ENCODE peak calls at places on chromosomes 13 and 19, in six cellular contexts. One of them, this sample, is unnamed.

GRCh38 chr19:48103922-48104321 is 6.7 kb downstream of the PLA2G4C start:
- DNase-seq in neuronal stem cell: no peak
- DNase-seq in cardiac muscle cell: no peak
- DNase-seq in psoas muscle: no peak
- DNase-seq in upper lobe of right lung: no peak
- DNase-seq in CD8-positive, alpha-beta T cell: no peak
- DNase-seq in this sample: no peak

GRCh38 chr19:10112037-10112751 is 701 bp downstream of the P2RY11 start:
- DNase-seq in psoas muscle: peak; percentile 55
- DNase-seq in neuronal stem cell: no peak
- DNase-seq in CD8-positive, alpha-beta T cell: no peak
- DNase-seq in upper lobe of right lung: peak; percentile 79
- DNase-seq in cardiac muscle cell: peak; percentile 24
- DNase-seq in this sample: peak; percentile 51

GRCh38 chr13:104571161-104571889 is 1505.1 kb upstream of the SLC10A2 start:
- DNase-seq in neuronal stem cell: peak; percentile 51
- DNase-seq in upper lobe of right lung: no peak
- DNase-seq in psoas muscle: peak; percentile 56
- DNase-seq in cardiac muscle cell: peak; percentile 90
- DNase-seq in CD8-positive, alpha-beta T cell: no peak
- DNase-seq in this sample: no peak

GRCh38 chr13:38641164-38641948 is 45.5 kb upstream of the FREM2 start:
- DNase-seq in neuronal stem cell: no peak
- DNase-seq in cardiac muscle cell: peak; percentile 6
- DNase-seq in psoas muscle: no peak
- DNase-seq in upper lobe of right lung: no peak
- DNase-seq in CD8-positive, alpha-beta T cell: no peak
- DNase-seq in this sample: no peak

GRCh38 chr19:48540110-48540509 is 11.9 kb upstream of the SULT2B1 start:
- DNase-seq in psoas muscle: no peak
- DNase-seq in neuronal stem cell: no peak
- DNase-seq in upper lobe of right lung: no peak
- DNase-seq in CD8-positive, alpha-beta T cell: no peak
- DNase-seq in cardiac muscle cell: no peak
- DNase-seq in this sample: no peak

GRCh38 chr19:29708553-29709439 is 6.3 kb downstream of the C19orf12 start:
- DNase-seq in cardiac muscle cell: peak; percentile 50
- DNase-seq in neuronal stem cell: no peak
- DNase-seq in CD8-positive, alpha-beta T cell: no peak
- DNase-seq in psoas muscle: peak; percentile 80
- DNase-seq in upper lobe of right lung: peak; percentile 26
- DNase-seq in this sample: no peak

GRCh38 chr13:50370303-50370950 is 355.2 kb downstream of the KCNRG start:
- DNase-seq in upper lobe of right lung: no peak
- DNase-seq in CD8-positive, alpha-beta T cell: no peak
- DNase-seq in neuronal stem cell: no peak
- DNase-seq in cardiac muscle cell: no peak
- DNase-seq in psoas muscle: no peak
- DNase-seq in this sample: no peak

GRCh38 chr19:15524781-15525180 is 16.5 kb downstream of the CYP4F22 start:
- DNase-seq in upper lobe of right lung: no peak
- DNase-seq in neuronal stem cell: no peak
- DNase-seq in CD8-positive, alpha-beta T cell: no peak
- DNase-seq in psoas muscle: no peak
- DNase-seq in cardiac muscle cell: no peak
- DNase-seq in this sample: no peak

GRCh38 chr19:45187421-45188100 is 9.0 kb downstream of the BLOC1S3 start:
- DNase-seq in psoas muscle: no peak
- DNase-seq in neuronal stem cell: no peak
- DNase-seq in cardiac muscle cell: no peak
- DNase-seq in CD8-positive, alpha-beta T cell: no peak
- DNase-seq in upper lobe of right lung: no peak
- DNase-seq in this sample: no peak

GRCh38 chr13:44373601-44374347 is at the start of gene SERP2:
- DNase-seq in cardiac muscle cell: peak; percentile 50
- DNase-seq in psoas muscle: peak; percentile 62
- DNase-seq in neuronal stem cell: peak; percentile 41
- DNase-seq in CD8-positive, alpha-beta T cell: no peak
- DNase-seq in upper lobe of right lung: peak; percentile 70
- DNase-seq in this sample: no peak

GRCh38 chr19:44050740-44051653 is 839 bp upstream of the ZNF223 start:
- DNase-seq in upper lobe of right lung: no peak
- DNase-seq in psoas muscle: no peak
- DNase-seq in cardiac muscle cell: peak; percentile 6
- DNase-seq in CD8-positive, alpha-beta T cell: no peak
- DNase-seq in neuronal stem cell: no peak
- DNase-seq in this sample: no peak

GRCh38 chr13:40377783-40378182 is 288.7 kb downstream of the FOXO1 start:
- DNase-seq in CD8-positive, alpha-beta T cell: no peak
- DNase-seq in neuronal stem cell: no peak
- DNase-seq in psoas muscle: no peak
- DNase-seq in cardiac muscle cell: peak; percentile 80
- DNase-seq in upper lobe of right lung: no peak
- DNase-seq in this sample: no peak

GRCh38 chr19:49786432-49786831 is 19.6 kb downstream of the AP2A1 start:
- DNase-seq in psoas muscle: no peak
- DNase-seq in neuronal stem cell: no peak
- DNase-seq in cardiac muscle cell: peak; percentile 20
- DNase-seq in upper lobe of right lung: no peak
- DNase-seq in CD8-positive, alpha-beta T cell: no peak
- DNase-seq in this sample: no peak

GRCh38 chr13:113951246-113951999 is 22.5 kb downstream of the C13orf46 start:
- DNase-seq in neuronal stem cell: peak; percentile 43
- DNase-seq in psoas muscle: peak; percentile 95
- DNase-seq in CD8-positive, alpha-beta T cell: peak; percentile 14
- DNase-seq in cardiac muscle cell: peak; percentile 89
- DNase-seq in upper lobe of right lung: peak; percentile 93
- DNase-seq in this sample: peak; percentile 29

GRCh38 chr13:20461860-20462532 is 63.7 kb downstream of the CRYL1 start:
- DNase-seq in psoas muscle: no peak
- DNase-seq in CD8-positive, alpha-beta T cell: no peak
- DNase-seq in upper lobe of right lung: no peak
- DNase-seq in neuronal stem cell: no peak
- DNase-seq in cardiac muscle cell: peak; percentile 48
- DNase-seq in this sample: no peak

GRCh38 chr13:102440259-102440936 is 38.5 kb upstream of the FGF14 start:
- DNase-seq in neuronal stem cell: no peak
- DNase-seq in psoas muscle: no peak
- DNase-seq in cardiac muscle cell: no peak
- DNase-seq in CD8-positive, alpha-beta T cell: no peak
- DNase-seq in upper lobe of right lung: peak; percentile 69
- DNase-seq in this sample: no peak

GRCh38 chr19:18856385-18857126 is 24.8 kb downstream of the UPF1 start:
- DNase-seq in CD8-positive, alpha-beta T cell: no peak
- DNase-seq in neuronal stem cell: no peak
- DNase-seq in upper lobe of right lung: no peak
- DNase-seq in cardiac muscle cell: peak; percentile 58
- DNase-seq in psoas muscle: no peak
- DNase-seq in this sample: no peak

GRCh38 chr19:1513492-1514294 is 874 bp upstream of the ADAMTSL5 start:
- DNase-seq in neuronal stem cell: no peak
- DNase-seq in CD8-positive, alpha-beta T cell: no peak
- DNase-seq in cardiac muscle cell: peak; percentile 59
- DNase-seq in psoas muscle: peak; percentile 84
- DNase-seq in upper lobe of right lung: peak; percentile 85
- DNase-seq in this sample: peak; percentile 43

GRCh38 chr19:15871570-15871969 is 26.3 kb downstream of the CYP4F2 start:
- DNase-seq in psoas muscle: no peak
- DNase-seq in upper lobe of right lung: no peak
- DNase-seq in neuronal stem cell: no peak
- DNase-seq in CD8-positive, alpha-beta T cell: no peak
- DNase-seq in cardiac muscle cell: no peak
- DNase-seq in this sample: no peak

GRCh38 chr19:50812474-50812873 is 11.1 kb downstream of the KLK1 start:
- DNase-seq in upper lobe of right lung: no peak
- DNase-seq in CD8-positive, alpha-beta T cell: no peak
- DNase-seq in psoas muscle: no peak
- DNase-seq in cardiac muscle cell: no peak
- DNase-seq in neuronal stem cell: no peak
- DNase-seq in this sample: no peak

GRCh38 chr19:57558525-57558924 is 1.1 kb downstream of the ZNF550 start:
- DNase-seq in psoas muscle: no peak
- DNase-seq in neuronal stem cell: no peak
- DNase-seq in CD8-positive, alpha-beta T cell: no peak
- DNase-seq in cardiac muscle cell: peak; percentile 23
- DNase-seq in upper lobe of right lung: no peak
- DNase-seq in this sample: no peak

GRCh38 chr19:15562861-15563260 is 52.2 kb upstream of the CYP4F8 start:
- DNase-seq in CD8-positive, alpha-beta T cell: no peak
- DNase-seq in psoas muscle: no peak
- DNase-seq in neuronal stem cell: no peak
- DNase-seq in cardiac muscle cell: peak; percentile 16
- DNase-seq in upper lobe of right lung: no peak
- DNase-seq in this sample: no peak

GRCh38 chr13:38381840-38382239 is 32.2 kb downstream of the UFM1 start:
- DNase-seq in neuronal stem cell: no peak
- DNase-seq in cardiac muscle cell: peak; percentile 56
- DNase-seq in upper lobe of right lung: no peak
- DNase-seq in psoas muscle: no peak
- DNase-seq in CD8-positive, alpha-beta T cell: no peak
- DNase-seq in this sample: no peak

GRCh38 chr13:112641456-112641855 is 48.4 kb upstream of the ATP11A start:
- DNase-seq in neuronal stem cell: no peak
- DNase-seq in psoas muscle: no peak
- DNase-seq in cardiac muscle cell: no peak
- DNase-seq in upper lobe of right lung: no peak
- DNase-seq in CD8-positive, alpha-beta T cell: no peak
- DNase-seq in this sample: no peak
- H3K4me1 ChIP-seq in neuronal stem cell: no peaks in the 10 kb centered on the region
- H3K4me1 ChIP-seq in psoas muscle: no peaks in the 10 kb centered on the region
- H3K4me1 ChIP-seq in cardiac muscle cell: no peaks in the 10 kb centered on the region
- H3K4me1 ChIP-seq in upper lobe of right lung: peaks cover 11% of the 10 kb centered on the region
- H3K4me1 ChIP-seq in CD8-positive, alpha-beta T cell: no peaks in the 10 kb centered on the region
- H3K4me1 ChIP-seq in this sample: no peaks in the 10 kb centered on the region

DNA sequence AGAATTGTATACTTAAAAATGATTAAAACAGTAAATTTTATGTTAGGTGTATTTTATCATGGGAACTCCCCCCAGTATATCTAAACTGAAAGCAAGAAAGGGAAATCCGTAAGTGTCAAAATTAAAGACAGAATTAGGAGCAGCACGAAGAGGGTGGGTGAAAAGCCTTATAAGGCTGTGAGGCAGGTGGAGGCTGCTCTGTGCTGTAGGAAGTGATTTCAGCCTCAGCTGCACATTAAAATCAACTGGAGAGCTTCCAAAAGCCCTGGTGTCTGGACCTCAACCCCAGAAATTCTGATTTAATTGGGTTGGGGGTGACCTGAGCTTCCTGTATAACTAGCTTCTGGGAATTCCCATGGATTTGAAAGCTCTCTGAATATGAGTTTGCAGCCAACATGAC is 242.3 kb upstream of the TMTC4 start:
- DNase-seq in psoas muscle: no peak
- DNase-seq in cardiac muscle cell: no peak
- DNase-seq in CD8-positive, alpha-beta T cell: no peak
- DNase-seq in upper lobe of right lung: no peak
- DNase-seq in neuronal stem cell: no peak
- DNase-seq in this sample: no peak
- H3K4me1 ChIP-seq in psoas muscle: no peaks in the 10 kb centered on the region
- H3K4me1 ChIP-seq in cardiac muscle cell: no peaks in the 10 kb centered on the region
- H3K4me1 ChIP-seq in CD8-positive, alpha-beta T cell: no peaks in the 10 kb centered on the region
- H3K4me1 ChIP-seq in upper lobe of right lung: no peaks in the 10 kb centered on the region
- H3K4me1 ChIP-seq in neuronal stem cell: no peaks in the 10 kb centered on the region
- H3K4me1 ChIP-seq in this sample: no peaks in the 10 kb centered on the region

GRCh38 chr19:11137542-11138384 is 17.8 kb downstream of the SPC24 start:
- DNase-seq in psoas muscle: peak; percentile 89
- DNase-seq in upper lobe of right lung: peak; percentile 84
- DNase-seq in neuronal stem cell: peak; percentile 94
- DNase-seq in cardiac muscle cell: peak; percentile 92
- DNase-seq in CD8-positive, alpha-beta T cell: no peak
- DNase-seq in this sample: peak; percentile 36

GRCh38 chr19:11142528-11143171 is 12.9 kb downstream of the SPC24 start:
- DNase-seq in cardiac muscle cell: peak; percentile 98
- DNase-seq in neuronal stem cell: peak; percentile 57
- DNase-seq in upper lobe of right lung: peak; percentile 95
- DNase-seq in CD8-positive, alpha-beta T cell: no peak
- DNase-seq in psoas muscle: peak; percentile 93
- DNase-seq in this sample: no peak

GRCh38 chr19:11138659-11139526 is 16.7 kb downstream of the SPC24 start:
- DNase-seq in cardiac muscle cell: peak; percentile 82
- DNase-seq in CD8-positive, alpha-beta T cell: no peak
- DNase-seq in upper lobe of right lung: peak; percentile 72
- DNase-seq in psoas muscle: peak; percentile 91
- DNase-seq in neuronal stem cell: peak; percentile 57
- DNase-seq in this sample: no peak

GRCh38 chr19:11141937-11142527 is 13.6 kb downstream of the SPC24 start:
- DNase-seq in CD8-positive, alpha-beta T cell: no peak
- DNase-seq in psoas muscle: no peak
- DNase-seq in cardiac muscle cell: no peak
- DNase-seq in upper lobe of right lung: peak; percentile 70
- DNase-seq in neuronal stem cell: no peak
- DNase-seq in this sample: no peak

GRCh38 chr19:11140896-11141295 is 14.7 kb downstream of the SPC24 start:
- DNase-seq in psoas muscle: no peak
- DNase-seq in upper lobe of right lung: no peak
- DNase-seq in cardiac muscle cell: no peak
- DNase-seq in CD8-positive, alpha-beta T cell: no peak
- DNase-seq in neuronal stem cell: no peak
- DNase-seq in this sample: no peak
- H3K4me1 ChIP-seq in psoas muscle: peaks cover 45% of the 10 kb centered on the region
- H3K4me1 ChIP-seq in upper lobe of right lung: peaks cover 54% of the 10 kb centered on the region
- H3K4me1 ChIP-seq in cardiac muscle cell: peaks cover 22% of the 10 kb centered on the region
- H3K4me1 ChIP-seq in CD8-positive, alpha-beta T cell: peaks cover 23% of the 10 kb centered on the region
- H3K4me1 ChIP-seq in neuronal stem cell: peaks cover 32% of the 10 kb centered on the region
- H3K4me1 ChIP-seq in this sample: peaks cover 16% of the 10 kb centered on the region

DNA sequence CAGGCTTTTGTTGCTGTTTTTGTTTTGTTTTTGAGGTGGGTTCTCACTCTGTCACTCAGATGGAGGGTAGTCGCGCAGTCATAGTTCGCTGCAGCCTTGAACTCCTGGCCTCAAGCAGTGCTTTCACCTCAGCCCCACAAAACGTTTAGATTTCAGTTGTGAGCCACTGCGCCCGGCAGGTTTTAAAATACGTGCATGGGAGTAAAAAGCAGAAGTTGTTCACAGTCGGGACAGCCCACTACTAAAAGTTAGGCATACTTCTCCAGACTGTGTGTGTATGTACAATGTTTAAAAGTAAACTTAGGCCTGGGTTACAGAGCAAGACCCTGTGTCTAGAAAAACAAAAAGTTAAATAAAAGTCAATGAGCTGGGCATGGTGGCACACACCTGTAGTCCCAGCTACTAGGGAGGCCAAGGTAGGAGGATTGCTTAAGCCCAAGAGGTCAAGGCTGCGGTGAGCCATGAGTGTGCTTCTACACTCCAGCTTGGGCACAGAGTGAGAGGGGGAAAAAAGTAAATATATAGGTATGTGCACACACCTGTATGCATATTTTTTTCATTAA is 6.1 kb downstream of the SAFB start:
- DNase-seq in psoas muscle: no peak
- DNase-seq in cardiac muscle cell: no peak
- DNase-seq in CD8-positive, alpha-beta T cell: no peak
- DNase-seq in upper lobe of right lung: no peak
- DNase-seq in neuronal stem cell: no peak
- DNase-seq in this sample: no peak
- H3K4me1 ChIP-seq in psoas muscle: peaks cover 91% of the 10 kb centered on the region
- H3K4me1 ChIP-seq in cardiac muscle cell: peaks cover 7% of the 10 kb centered on the region
- H3K4me1 ChIP-seq in CD8-positive, alpha-beta T cell: peaks cover 79% of the 10 kb centered on the region
- H3K4me1 ChIP-seq in upper lobe of right lung: peaks cover 84% of the 10 kb centered on the region
- H3K4me1 ChIP-seq in neuronal stem cell: peaks cover 14% of the 10 kb centered on the region
- H3K4me1 ChIP-seq in this sample: peaks cover 59% of the 10 kb centered on the region

GRCh38 chr13:32535748-32536147 is 2.8 kb downstream of the N4BP2L2 start:
- DNase-seq in neuronal stem cell: no peak
- DNase-seq in psoas muscle: no peak
- DNase-seq in cardiac muscle cell: no peak
- DNase-seq in CD8-positive, alpha-beta T cell: no peak
- DNase-seq in upper lobe of right lung: no peak
- DNase-seq in this sample: no peak
- H3K4me1 ChIP-seq in neuronal stem cell: no peaks in the 10 kb centered on the region
- H3K4me1 ChIP-seq in psoas muscle: peaks cover 54% of the 10 kb centered on the region
- H3K4me1 ChIP-seq in cardiac muscle cell: peaks cover 23% of the 10 kb centered on the region
- H3K4me1 ChIP-seq in CD8-positive, alpha-beta T cell: peaks cover 63% of the 10 kb centered on the region
- H3K4me1 ChIP-seq in upper lobe of right lung: peaks cover 61% of the 10 kb centered on the region
- H3K4me1 ChIP-seq in this sample: peaks cover 25% of the 10 kb centered on the region

This sample was measured in effector memory CD4-positive, alpha-beta T cell.